ENCODE peak calls at places on chromosomes 3 and 15, in six cellular contexts. V, N, T, D, K and L are unnamed samples.
A peak's percentile ranks its signal among the peaks of the same experiment; 100 is the strongest.

GRCh38 chr3:172084871-172085556 is 45.6 kb downstream of the FNDC3B start:
- DNase-seq in T (no peak), K (no peak), N (no peak), V (no peak), D (no peak), L (no peak)

GRCh38 chr3:103047640-103048370 is 613.0 kb downstream of the ZPLD1 start:
- DNase-seq in V (peak; percentile 41), N (no peak), D (no peak), K (no peak), T (no peak), L (no peak)

GRCh38 chr15:78763796-78764241 is 47.4 kb downstream of the ADAMTS7 start:
- DNase-seq in T (no peak), V (no peak), D (no peak), K (no peak), N (no peak), L (no peak)

GRCh38 chr3:194148383-194148782 is 12.4 kb downstream of the HES1 start:
- DNase-seq in D (no peak), T (no peak), V (no peak), K (no peak), N (no peak), L (no peak)

GRCh38 chr15:77243716-77244401 is 172.9 kb upstream of the TSPAN3 start:
- DNase-seq in T (no peak), V (no peak), N (no peak), K (no peak), D (no peak), L (no peak)

GRCh38 chr15:51398676-51399075 is 57.2 kb downstream of the GLDN start:
- DNase-seq in K (no peak), V (no peak), D (no peak), N (no peak), T (no peak), L (no peak)

GRCh38 chr15:51401872-51402517 is 60.5 kb downstream of the GLDN start:
- DNase-seq in K (peak; percentile 54), D (peak; percentile 23), T (no peak), V (no peak), N (no peak), L (peak; percentile 18)

GRCh38 chr15:88448991-88449461 is 18.2 kb downstream of the MRPL46 start:
- DNase-seq in N (no peak), V (no peak), K (no peak), T (no peak), D (no peak), L (no peak)

GRCh38 chr3:94671078-94671477 is 608.2 kb downstream of the NSUN3 start:
- DNase-seq in V (no peak), D (no peak), N (no peak), T (no peak), K (no peak), L (no peak)

GRCh38 chr3:197309528-197310361 is 11.3 kb upstream of the DLG1 start:
- DNase-seq in V (peak; percentile 28), T (no peak), D (no peak), K (no peak), N (no peak), L (no peak)

GRCh38 chr15:98787190-98787589 is 138.9 kb downstream of the IGF1R start:
- DNase-seq in V (no peak), K (no peak), D (no peak), N (no peak), T (no peak), L (no peak)

GRCh38 chr15:25134546-25134945 is 179.8 kb downstream of the SNRPN start:
- DNase-seq in T (no peak), V (no peak), K (no peak), D (peak; percentile 0), N (no peak), L (no peak)

GRCh38 chr15:49490963-49491362 is 67.9 kb downstream of the FGF7 start:
- DNase-seq in T (no peak), K (no peak), D (no peak), N (no peak), V (no peak), L (no peak)

GRCh38 chr3:194532591-194532990 is 45.8 kb upstream of the ATP13A3 start:
- DNase-seq in V (no peak), K (no peak), D (no peak), N (no peak), T (no peak), L (no peak)

GRCh38 chr3:174193559-174193958 is 665.6 kb upstream of the NAALADL2 start:
- DNase-seq in T (no peak), N (no peak), D (no peak), K (no peak), V (no peak), L (no peak)

GRCh38 chr3:36733162-36733696 is 31.1 kb downstream of the DCLK3 start:
- DNase-seq in K (no peak), V (no peak), D (no peak), N (no peak), T (no peak), L (no peak)

GRCh38 chr3:116809218-116809617 is 99.6 kb downstream of the TUSC7 start:
- DNase-seq in K (no peak), T (no peak), D (no peak), N (no peak), V (no peak), L (no peak)

GRCh38 chr3:116806351-116806750 is 96.8 kb downstream of the TUSC7 start:
- DNase-seq in T (no peak), K (no peak), N (no peak), V (no peak), D (no peak), L (no peak)
- H3K9me3 ChIP-seq in T (no peaks in the 10 kb centered on the region), K (no peaks in the 10 kb centered on the region), N (no peaks in the 10 kb centered on the region), V (no peaks in the 10 kb centered on the region), D (no peaks in the 10 kb centered on the region), L (no peaks in the 10 kb centered on the region)

DNA sequence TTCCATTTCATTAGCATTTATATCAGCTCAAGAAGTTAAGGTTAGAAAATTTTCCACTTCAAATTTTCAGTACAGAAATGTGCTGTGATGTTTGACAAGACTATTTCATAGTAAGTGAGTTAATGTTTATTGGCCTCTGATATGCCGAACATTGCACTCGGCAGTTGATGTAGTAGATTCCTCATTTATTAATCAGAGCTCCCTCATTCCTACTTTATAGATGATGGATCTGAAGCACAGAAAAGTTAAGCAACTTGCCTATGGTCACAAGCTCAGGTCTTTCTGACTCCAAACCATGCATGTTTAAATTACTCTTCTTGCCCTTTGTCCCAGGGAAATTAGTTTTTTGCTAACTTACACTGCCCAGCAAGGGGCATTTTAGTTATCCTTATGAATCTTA is 92.0 kb downstream of the ATG7 start:
- DNase-seq in V (no peak), D (no peak), T (no peak), K (no peak), N (no peak), L (no peak)
- H3K36me3 ChIP-seq in V (peaks cover 17% of the 10 kb centered on the region), D (peaks cover 1% of the 10 kb centered on the region), T (no peaks in the 10 kb centered on the region), K (peaks cover 69% of the 10 kb centered on the region), N (peaks cover 2% of the 10 kb centered on the region), L (peaks cover 48% of the 10 kb centered on the region)

DNA sequence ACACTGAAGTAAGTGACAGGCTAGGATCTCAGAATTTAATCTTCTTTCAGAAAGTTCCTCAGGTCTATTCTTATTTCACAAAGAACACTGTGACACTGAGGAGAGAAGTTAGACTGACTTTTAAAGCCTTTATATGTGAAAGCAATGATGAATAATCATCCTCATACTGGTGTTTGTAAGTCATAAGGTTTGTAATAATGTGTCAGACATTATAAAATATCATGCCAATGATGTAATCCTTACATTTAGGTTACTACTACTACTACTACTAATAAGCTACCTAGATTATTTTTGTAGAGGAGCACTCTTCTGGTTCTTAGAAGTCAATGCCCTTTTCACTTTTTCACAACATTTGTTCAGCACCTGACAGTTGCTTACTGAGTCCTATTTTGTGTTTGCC is 33.4 kb downstream of the FANCD2OS start:
- DNase-seq in T (no peak), V (no peak), N (no peak), K (no peak), D (no peak), L (no peak)
- TF ChIP-seq ZNF274 in T (no peak), V (no peak), N (no peak), K (no peak), D (no peak), L (no peak)

DNA sequence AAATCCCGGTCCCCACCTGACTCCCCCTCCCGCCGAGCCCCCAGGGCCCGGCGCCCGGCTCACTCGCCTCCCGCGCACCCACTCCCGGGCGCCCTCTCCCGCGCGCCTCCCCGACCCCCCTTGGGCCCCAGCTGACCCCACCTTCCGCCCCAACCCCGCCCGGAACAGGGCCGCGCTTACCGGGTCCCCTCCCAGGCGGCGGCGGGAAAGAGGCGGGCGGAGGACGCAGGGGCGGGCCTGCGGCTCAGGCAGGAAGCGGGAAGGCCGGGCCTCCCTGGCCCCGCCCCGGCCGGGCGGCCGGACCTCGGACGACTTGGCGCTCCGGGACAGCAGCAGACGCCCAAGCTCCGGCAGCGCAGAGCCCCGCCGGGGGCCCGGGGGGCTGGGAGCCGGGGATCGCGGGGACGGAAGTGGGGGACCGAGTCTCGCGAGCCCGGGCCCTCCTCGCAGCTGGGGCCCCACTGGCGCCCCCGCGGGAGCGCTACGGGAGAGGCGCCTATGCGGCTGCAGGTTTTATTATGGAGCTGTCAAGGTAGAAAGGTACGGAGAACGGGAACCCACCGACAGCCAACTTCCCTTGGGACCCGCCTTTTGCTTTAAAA is at the start of gene SLC41A3:
- DNase-seq in K (peak; percentile 84), D (peak; percentile 80), T (peak; percentile 21), V (peak; percentile 50), N (peak; percentile 45), L (peak; percentile 64)
- H3K9me3 ChIP-seq in K (no peaks in the 10 kb centered on the region), D (peaks cover 21% of the 10 kb centered on the region), T (peaks cover 22% of the 10 kb centered on the region), V (no peaks in the 10 kb centered on the region), N (no peaks in the 10 kb centered on the region), L (peaks cover 41% of the 10 kb centered on the region)

GRCh38 chr3:123153124-123153523 is 48.6 kb upstream of the SEC22A start:
- DNase-seq in T (no peak), V (no peak), D (no peak), N (no peak), K (no peak), L (no peak)
- H3K36me3 ChIP-seq in T (peaks cover 6% of the 10 kb centered on the region), V (peaks cover 33% of the 10 kb centered on the region), D (peaks cover 31% of the 10 kb centered on the region), N (peaks cover 8% of the 10 kb centered on the region), K (peaks cover 73% of the 10 kb centered on the region), L (peaks cover 94% of the 10 kb centered on the region)

DNA sequence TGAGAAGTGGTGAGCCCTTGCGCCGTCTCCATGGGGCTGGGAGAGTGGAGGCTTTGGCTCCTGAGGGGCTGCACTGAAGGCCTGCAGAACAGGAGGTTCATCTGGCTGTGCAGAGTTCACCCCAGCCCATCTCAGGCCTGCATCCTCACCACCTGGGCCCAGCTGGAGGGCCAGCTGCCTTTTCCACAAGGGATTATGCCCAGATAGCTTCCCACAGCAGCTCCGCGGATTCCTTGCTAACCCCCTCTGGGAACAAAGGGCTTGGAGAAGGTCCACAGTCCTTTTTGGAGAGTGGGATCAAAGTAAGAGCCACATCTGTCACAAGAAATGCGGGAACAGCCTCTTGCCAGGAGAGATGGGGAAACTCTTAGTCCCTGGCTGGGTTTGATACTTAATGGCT is 164.6 kb upstream of the RGMA start:
- DNase-seq in D (no peak), K (no peak), V (no peak), T (no peak), N (no peak), L (no peak)
- TF ChIP-seq ZNF274 in D (no peak), K (no peak), V (no peak), T (no peak), N (no peak), L (no peak)

GRCh38 chr15:39504812-39505211 is 76.1 kb upstream of the THBS1 start:
- DNase-seq in V (no peak), D (no peak), N (no peak), T (no peak), K (no peak), L (no peak)
- H3K9me3 ChIP-seq in V (no peaks in the 10 kb centered on the region), D (no peaks in the 10 kb centered on the region), N (no peaks in the 10 kb centered on the region), T (no peaks in the 10 kb centered on the region), K (no peaks in the 10 kb centered on the region), L (no peaks in the 10 kb centered on the region)